ENCODE peak calls at places on chromosomes 13 and 19, in seven cellular contexts. Q is vagina, A is PC-3, N is uterus, X is pancreas, S is endothelial cell of umbilical vein, L is tibial nerve. W is an unnamed sample. For H3K27me3 and H3K36me3, the result is how much of the 10 kb centered on the place peaks cover.

GRCh38 chr13:28714651-28715050 is 4.1 kb downstream of the SLC46A3 start:
- DNase-seq in S (no peak), A (no peak), N (no peak), L (no peak), X (no peak), Q (no peak), W (no peak)

GRCh38 chr13:61410669-61411297 is 4.9 kb downstream of the PCDH20 start:
- DNase-seq in X (no peak), A (peak), Q (no peak), N (no peak), L (no peak), S (peak), W (peak)

GRCh38 chr13:49308104-49308875 is 60.6 kb downstream of the CDADC1 start:
- DNase-seq in Q (peak), A (no peak), N (peak), S (peak), X (peak), L (peak), W (peak)

GRCh38 chr19:51799998-51800848 is 5.3 kb downstream of the FPR3 start:
- DNase-seq in A (no peak), Q (no peak), N (peak), X (no peak), L (no peak), S (no peak), W (no peak)

GRCh38 chr13:111897178-111897845 is 169.6 kb upstream of the SOX1 start:
- DNase-seq in L (no peak), X (no peak), S (no peak), N (no peak), Q (peak), A (no peak), W (no peak)

GRCh38 chr19:29873024-29873800 is 61.4 kb downstream of the CCNE1 start:
- DNase-seq in L (no peak), X (peak), A (peak), S (no peak), Q (no peak), N (peak), W (peak)

GRCh38 chr19:49957262-49957915 is 3.6 kb downstream of the SIGLEC11 start:
- DNase-seq in S (no peak), Q (no peak), X (no peak), N (no peak), A (no peak), L (no peak), W (peak)

GRCh38 chr13:34942732-34943674 is 933 bp downstream of the NBEA start:
- DNase-seq in N (peak), L (no peak), X (peak), A (peak), S (peak), Q (no peak), W (peak)

GRCh38 chr19:29630661-29631060 is 24.6 kb downstream of the POP4 start:
- DNase-seq in A (no peak), Q (no peak), S (no peak), N (no peak), L (no peak), X (no peak), W (peak)

GRCh38 chr13:106143930-106144709 is 391.3 kb downstream of the EFNB2 start:
- DNase-seq in A (peak), Q (no peak), N (no peak), L (no peak), X (peak), S (no peak), W (no peak)

DNA sequence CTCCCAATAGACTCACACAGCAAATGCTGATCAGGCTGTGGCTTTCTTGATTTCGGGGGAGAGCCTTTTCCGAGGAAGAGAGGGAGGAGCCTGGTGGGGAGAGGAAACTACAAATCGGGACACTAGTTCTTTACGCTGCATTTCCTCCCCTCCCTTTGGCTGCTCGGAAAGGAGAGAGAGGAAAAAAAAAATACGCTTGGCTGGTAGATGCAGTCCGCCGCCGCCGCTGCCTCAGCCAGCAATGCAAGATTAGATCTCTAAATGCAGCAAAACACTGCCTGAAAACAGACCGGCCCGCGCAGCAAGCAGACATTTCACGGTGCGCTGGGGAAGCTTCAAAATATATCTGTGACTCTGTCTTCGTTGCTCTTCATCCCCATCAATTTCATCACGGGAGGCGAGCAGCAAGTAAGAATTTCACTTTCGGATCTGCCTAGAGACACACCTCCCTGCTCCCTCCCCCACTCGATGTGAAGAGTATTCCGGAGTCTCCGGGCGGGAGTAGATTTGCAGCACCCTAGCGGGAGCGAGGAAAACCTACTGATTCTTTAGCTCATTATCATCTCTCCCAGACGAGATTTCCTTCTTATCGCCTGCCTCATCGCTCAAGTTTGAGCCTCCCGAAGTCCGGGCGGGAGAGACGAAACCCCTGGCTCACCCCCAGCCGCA is at the start of gene PCDH17:
- DNase-seq in A (no peak), Q (no peak), L (no peak), N (peak), S (peak), X (peak), W (peak)
- H3K27me3 ChIP-seq in A (half or more), Q (under half), L (under half), N (under half), S (under half), X (under half), W (half or more)

GRCh38 chr13:45411631-45412030 is 6.5 kb downstream of the SLC25A30 start:
- DNase-seq in S (no peak), N (no peak), Q (peak), L (no peak), X (no peak), A (no peak), W (no peak)

GRCh38 chr13:45410466-45410865 is 7.7 kb downstream of the SLC25A30 start:
- DNase-seq in A (no peak), S (no peak), Q (peak), X (no peak), L (no peak), N (no peak), W (no peak)

GRCh38 chr13:45412274-45413049 is 5.7 kb downstream of the SLC25A30 start:
- DNase-seq in N (no peak), S (peak), X (no peak), Q (peak), A (peak), L (no peak), W (no peak)

GRCh38 chr13:45411226-45411625 is 6.9 kb downstream of the SLC25A30 start:
- DNase-seq in S (no peak), N (no peak), L (no peak), A (no peak), Q (no peak), X (no peak), W (no peak)

GRCh38 chr13:45409993-45410392 is 8.2 kb downstream of the SLC25A30 start:
- DNase-seq in N (no peak), Q (peak), S (no peak), L (no peak), X (no peak), A (peak), W (no peak)
- H3K36me3 ChIP-seq in N (under half), Q (under half), S (under half), L (under half), X (under half), A (under half), W (under half)

GRCh38 chr19:55041244-55041626 is 3.2 kb upstream of the GP6 start:
- DNase-seq in L (no peak), X (no peak), A (no peak), S (no peak), Q (no peak), N (no peak), W (no peak)

GRCh38 chr19:55041627-55042343 is 3.7 kb upstream of the GP6 start:
- DNase-seq in A (no peak), S (peak), Q (no peak), N (no peak), L (no peak), X (no peak), W (no peak)

GRCh38 chr19:55044286-55044685 is 6.2 kb upstream of the GP6 start:
- DNase-seq in Q (no peak), N (no peak), L (no peak), A (no peak), X (no peak), S (no peak), W (no peak)

GRCh38 chr19:55042688-55043087 is 4.6 kb upstream of the GP6 start:
- DNase-seq in A (no peak), N (no peak), X (no peak), Q (no peak), S (no peak), L (no peak), W (no peak)

GRCh38 chr19:55042344-55042678 is 4.2 kb upstream of the GP6 start:
- DNase-seq in N (no peak), A (no peak), Q (no peak), L (no peak), X (no peak), S (no peak), W (no peak)
- H3K27me3 ChIP-seq in N (under half), A (under half), Q (under half), L (under half), X (under half), S (under half), W (under half)

GRCh38 chr19:33108161-33108560 is 23.8 kb upstream of the WDR88 start:
- DNase-seq in A (no peak), N (no peak), X (no peak), Q (no peak), S (no peak), L (no peak), W (no peak)
- H3K36me3 ChIP-seq in A (under half), N (under half), X (under half), Q (half or more), S (under half), L (under half), W (half or more)

GRCh38 chr19:11479090-11479469 is 1.8 kb downstream of the ELAVL3 start:
- DNase-seq in Q (no peak), S (no peak), A (no peak), L (no peak), X (no peak), N (no peak), W (no peak)
- H3K27me3 ChIP-seq in Q (under half), S (under half), A (under half), L (under half), X (under half), N (under half), W (under half)